ENCODE peak calls at places on chromosomes 2 and 18, in six cellular contexts. One of them, this sample, is unnamed.
A peak's percentile ranks its signal among the peaks of the same experiment; 100 is the strongest.

GRCh38 chr18:35713545-35713944 is 132.0 kb downstream of the GALNT1 start:
- DNase-seq in SK-N-SH: no peak
- DNase-seq in K562: no peak
- DNase-seq in GM12878: no peak
- DNase-seq in HCT116: no peak
- DNase-seq in H1: no peak
- DNase-seq in this sample: no peak

GRCh38 chr2:19580830-19581229 is 222.4 kb upstream of the OSR1 start:
- DNase-seq in HCT116: no peak
- DNase-seq in K562: no peak
- DNase-seq in SK-N-SH: no peak
- DNase-seq in GM12878: no peak
- DNase-seq in H1: no peak
- DNase-seq in this sample: peak; percentile 68

GRCh38 chr2:9336209-9336533 is 87.2 kb downstream of the ITGB1BP1 start:
- DNase-seq in SK-N-SH: peak; percentile 72
- DNase-seq in HCT116: no peak
- DNase-seq in GM12878: peak; percentile 4
- DNase-seq in H1: no peak
- DNase-seq in K562: peak; percentile 25
- DNase-seq in this sample: peak; percentile 93

GRCh38 chr2:48508461-48509124 is 21.4 kb upstream of the STON1 start:
- DNase-seq in HCT116: no peak
- DNase-seq in SK-N-SH: no peak
- DNase-seq in H1: peak; percentile 72
- DNase-seq in GM12878: no peak
- DNase-seq in K562: peak; percentile 39
- DNase-seq in this sample: peak; percentile 75

GRCh38 chr2:158671381-158672245 is 123.5 kb upstream of the DAPL1 start:
- DNase-seq in H1: no peak
- DNase-seq in SK-N-SH: peak; percentile 33
- DNase-seq in GM12878: no peak
- DNase-seq in K562: no peak
- DNase-seq in HCT116: no peak
- DNase-seq in this sample: no peak

GRCh38 chr2:238286551-238286950 is 1.9 kb downstream of the PER2 start:
- DNase-seq in H1: no peak
- DNase-seq in HCT116: no peak
- DNase-seq in K562: no peak
- DNase-seq in SK-N-SH: no peak
- DNase-seq in GM12878: no peak
- DNase-seq in this sample: peak; percentile 48

GRCh38 chr2:38200583-38200982 is 124.6 kb upstream of the CYP1B1 start:
- DNase-seq in K562: no peak
- DNase-seq in SK-N-SH: no peak
- DNase-seq in GM12878: no peak
- DNase-seq in HCT116: no peak
- DNase-seq in H1: no peak
- DNase-seq in this sample: no peak

GRCh38 chr2:223815186-223815883 is 22.0 kb downstream of the AP1S3 start:
- DNase-seq in SK-N-SH: peak; percentile 26
- DNase-seq in GM12878: no peak
- DNase-seq in H1: no peak
- DNase-seq in HCT116: peak; percentile 100
- DNase-seq in K562: no peak
- DNase-seq in this sample: peak; percentile 58

GRCh38 chr2:203155406-203155805 is 83.4 kb upstream of the CYP20A1 start:
- DNase-seq in SK-N-SH: no peak
- DNase-seq in K562: no peak
- DNase-seq in H1: no peak
- DNase-seq in GM12878: no peak
- DNase-seq in HCT116: peak; percentile 3
- DNase-seq in this sample: no peak

GRCh38 chr2:47119001-47119400 is 36.1 kb downstream of the STPG4 start:
- DNase-seq in K562: no peak
- DNase-seq in HCT116: no peak
- DNase-seq in SK-N-SH: no peak
- DNase-seq in H1: no peak
- DNase-seq in GM12878: no peak
- DNase-seq in this sample: no peak

GRCh38 chr2:165305391-165306096 is 66.3 kb downstream of the SCN2A start:
- DNase-seq in H1: no peak
- DNase-seq in SK-N-SH: no peak
- DNase-seq in K562: no peak
- DNase-seq in HCT116: no peak
- DNase-seq in GM12878: no peak
- DNase-seq in this sample: no peak

GRCh38 chr18:23356915-23357421 is 96.1 kb upstream of the RIOK3 start:
- DNase-seq in GM12878: no peak
- DNase-seq in H1: no peak
- DNase-seq in K562: no peak
- DNase-seq in HCT116: no peak
- DNase-seq in SK-N-SH: no peak
- DNase-seq in this sample: peak; percentile 83

GRCh38 chr2:196478588-196478987 is 160.9 kb upstream of the CCDC150 start:
- DNase-seq in GM12878: no peak
- DNase-seq in H1: no peak
- DNase-seq in SK-N-SH: no peak
- DNase-seq in K562: no peak
- DNase-seq in HCT116: no peak
- DNase-seq in this sample: no peak

GRCh38 chr2:126749537-126749936 is 93.6 kb downstream of the GYPC start:
- DNase-seq in H1: no peak
- DNase-seq in K562: no peak
- DNase-seq in GM12878: no peak
- DNase-seq in SK-N-SH: no peak
- DNase-seq in HCT116: no peak
- DNase-seq in this sample: no peak

GRCh38 chr2:22442051-22442450 is 942.9 kb upstream of the KLHL29 start:
- DNase-seq in GM12878: no peak
- DNase-seq in H1: no peak
- DNase-seq in SK-N-SH: peak; percentile 39
- DNase-seq in HCT116: no peak
- DNase-seq in K562: no peak
- DNase-seq in this sample: no peak

GRCh38 chr2:10960606-10961489 is 49.1 kb downstream of the KCNF1 start:
- DNase-seq in K562: no peak
- DNase-seq in GM12878: no peak
- DNase-seq in H1: no peak
- DNase-seq in SK-N-SH: no peak
- DNase-seq in HCT116: no peak
- DNase-seq in this sample: no peak

GRCh38 chr2:43343573-43344304 is 117.3 kb upstream of the ZFP36L2 start:
- DNase-seq in GM12878: no peak
- DNase-seq in K562: no peak
- DNase-seq in H1: no peak
- DNase-seq in HCT116: no peak
- DNase-seq in SK-N-SH: no peak
- DNase-seq in this sample: no peak

GRCh38 chr2:144455979-144456378 is 63.9 kb downstream of the ZEB2 start:
- DNase-seq in SK-N-SH: no peak
- DNase-seq in H1: no peak
- DNase-seq in HCT116: no peak
- DNase-seq in GM12878: no peak
- DNase-seq in K562: no peak
- DNase-seq in this sample: no peak

GRCh38 chr2:5539281-5540211 is 152.6 kb upstream of the SOX11 start:
- DNase-seq in SK-N-SH: no peak
- DNase-seq in K562: no peak
- DNase-seq in GM12878: no peak
- DNase-seq in H1: no peak
- DNase-seq in HCT116: no peak
- DNase-seq in this sample: no peak

GRCh38 chr2:176614930-176615329 is 345.7 kb downstream of the MTX2 start:
- DNase-seq in HCT116: no peak
- DNase-seq in GM12878: no peak
- DNase-seq in SK-N-SH: no peak
- DNase-seq in H1: no peak
- DNase-seq in K562: no peak
- DNase-seq in this sample: no peak

GRCh38 chr2:15647622-15648590 is 56.2 kb downstream of the DDX1 start:
- DNase-seq in HCT116: no peak
- DNase-seq in K562: no peak
- DNase-seq in H1: no peak
- DNase-seq in SK-N-SH: no peak
- DNase-seq in GM12878: no peak
- DNase-seq in this sample: no peak

GRCh38 chr2:15651367-15651727 is 59.7 kb downstream of the DDX1 start:
- DNase-seq in SK-N-SH: no peak
- DNase-seq in HCT116: no peak
- DNase-seq in GM12878: no peak
- DNase-seq in K562: no peak
- DNase-seq in H1: no peak
- DNase-seq in this sample: no peak

GRCh38 chr2:15650616-15651366 is 59.1 kb downstream of the DDX1 start:
- DNase-seq in HCT116: no peak
- DNase-seq in H1: no peak
- DNase-seq in GM12878: no peak
- DNase-seq in SK-N-SH: no peak
- DNase-seq in K562: no peak
- DNase-seq in this sample: no peak

GRCh38 chr2:15648593-15649525 is 57.2 kb downstream of the DDX1 start:
- DNase-seq in SK-N-SH: no peak
- DNase-seq in K562: no peak
- DNase-seq in H1: no peak
- DNase-seq in GM12878: no peak
- DNase-seq in HCT116: no peak
- DNase-seq in this sample: no peak

DNA sequence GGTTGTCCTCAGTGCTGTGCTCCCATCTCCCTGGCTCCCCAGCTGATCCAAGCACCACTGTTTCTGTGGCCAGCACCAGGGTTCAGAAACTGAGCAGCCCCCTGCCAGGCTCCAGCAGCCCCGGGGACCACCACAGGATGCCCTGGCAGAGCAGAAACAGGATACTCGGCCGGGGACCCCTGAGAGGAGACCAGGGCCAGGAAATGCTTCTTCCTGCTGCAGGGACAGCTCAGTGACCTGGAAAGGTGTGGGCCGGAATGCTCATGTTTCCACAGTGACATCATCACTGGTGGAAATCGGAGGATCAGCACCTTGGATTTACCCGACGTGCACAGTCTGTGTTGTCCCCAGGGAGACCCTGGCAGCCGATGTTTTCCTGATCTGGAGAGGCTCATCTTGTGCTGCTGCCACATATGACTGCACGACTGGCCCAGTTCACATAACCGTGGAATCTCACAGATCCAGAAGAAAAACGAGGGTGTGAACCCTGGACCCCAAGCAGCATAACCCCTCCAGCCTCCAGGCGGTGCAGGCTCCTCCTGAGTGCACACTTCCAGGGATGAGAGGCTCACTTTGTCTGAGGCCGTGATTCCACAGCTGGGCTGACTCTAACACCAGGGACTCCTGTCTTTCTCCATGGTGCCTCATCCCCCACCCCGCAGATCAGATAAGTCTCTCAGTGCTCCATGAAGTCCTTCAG is 58.0 kb downstream of the DDX1 start:
- DNase-seq in K562: no peak
- DNase-seq in GM12878: no peak
- DNase-seq in SK-N-SH: no peak
- DNase-seq in HCT116: no peak
- DNase-seq in H1: no peak
- DNase-seq in this sample: no peak
- H3K9ac ChIP-seq in K562: no peak overlapping the region
- H3K9ac ChIP-seq in GM12878: no peak overlapping the region
- H3K9ac ChIP-seq in SK-N-SH: no peak overlapping the region
- H3K9ac ChIP-seq in HCT116: no peak overlapping the region
- H3K9ac ChIP-seq in H1: no peak overlapping the region
- H3K9ac ChIP-seq in this sample: no peak overlapping the region

GRCh38 chr2:151640087-151640486 is 94.2 kb downstream of the NEB start:
- DNase-seq in K562: no peak
- DNase-seq in SK-N-SH: no peak
- DNase-seq in H1: no peak
- DNase-seq in HCT116: no peak
- DNase-seq in GM12878: no peak
- DNase-seq in this sample: no peak

GRCh38 chr2:151632993-151633592 is 101.2 kb downstream of the NEB start:
- DNase-seq in K562: no peak
- DNase-seq in GM12878: no peak
- DNase-seq in H1: no peak
- DNase-seq in SK-N-SH: peak; percentile 10
- DNase-seq in HCT116: peak; percentile 3
- DNase-seq in this sample: peak; percentile 31

GRCh38 chr2:151634726-151635467 is 99.4 kb downstream of the NEB start:
- DNase-seq in K562: no peak
- DNase-seq in HCT116: no peak
- DNase-seq in H1: no peak
- DNase-seq in SK-N-SH: no peak
- DNase-seq in GM12878: no peak
- DNase-seq in this sample: no peak

GRCh38 chr2:151637284-151637781 is 96.9 kb downstream of the NEB start:
- DNase-seq in HCT116: no peak
- DNase-seq in GM12878: peak; percentile 11
- DNase-seq in H1: no peak
- DNase-seq in SK-N-SH: no peak
- DNase-seq in K562: no peak
- DNase-seq in this sample: no peak

GRCh38 chr2:151638188-151638933 is 95.9 kb downstream of the NEB start:
- DNase-seq in SK-N-SH: no peak
- DNase-seq in K562: no peak
- DNase-seq in GM12878: peak; percentile 4
- DNase-seq in HCT116: no peak
- DNase-seq in H1: no peak
- DNase-seq in this sample: peak; percentile 76
- TF ChIP-seq SIN3A in SK-N-SH: no peak
- TF ChIP-seq SIN3A in K562: no peak
- TF ChIP-seq SIN3A in GM12878: no peak
- TF ChIP-seq SIN3A in HCT116: no peak
- TF ChIP-seq SIN3A in H1: no peak
- TF ChIP-seq SIN3A in this sample: no peak

DNA sequence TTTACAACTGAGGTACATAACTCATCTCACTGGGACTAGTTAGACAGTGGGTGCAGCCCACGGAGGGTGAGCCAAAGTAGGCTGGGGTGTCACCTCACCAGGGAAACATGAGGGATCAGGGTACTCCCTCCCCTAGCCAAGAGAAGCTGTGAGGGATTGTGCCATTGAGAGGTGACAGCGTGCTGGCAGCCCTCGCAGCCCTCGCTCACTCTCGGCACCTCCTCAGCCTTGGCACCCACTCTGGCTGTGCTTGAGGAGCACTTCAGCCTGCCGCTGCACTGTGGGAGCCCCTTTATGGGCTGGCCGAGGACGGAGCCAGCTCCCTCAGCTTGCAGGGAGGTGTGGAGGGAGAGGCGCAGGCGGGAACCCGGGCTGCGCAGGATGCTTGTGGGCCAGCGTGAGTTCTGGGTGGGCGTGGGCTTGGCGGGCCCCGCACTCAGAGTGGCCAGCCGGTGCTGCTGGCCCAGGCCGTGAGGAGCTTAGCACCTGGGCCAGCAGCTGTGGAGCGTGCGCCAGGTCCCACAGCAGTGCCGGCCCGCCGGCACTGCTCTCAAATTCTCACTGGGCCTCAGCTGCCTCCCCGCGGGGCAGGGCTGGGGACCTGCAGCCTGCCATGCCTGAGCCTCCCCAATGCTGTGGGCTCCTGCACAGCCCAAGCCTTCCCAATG is 44.5 kb upstream of the FAM110C start:
- DNase-seq in H1: no peak
- DNase-seq in HCT116: no peak
- DNase-seq in K562: no peak
- DNase-seq in SK-N-SH: no peak
- DNase-seq in GM12878: no peak
- DNase-seq in this sample: no peak
- H3K9ac ChIP-seq in H1: no peak overlapping the region
- H3K9ac ChIP-seq in HCT116: no peak overlapping the region
- H3K9ac ChIP-seq in K562: no peak overlapping the region
- H3K9ac ChIP-seq in SK-N-SH: no peak overlapping the region
- H3K9ac ChIP-seq in GM12878: no peak overlapping the region
- H3K9ac ChIP-seq in this sample: no peak overlapping the region

GRCh38 chr2:121088251-121089004 is 196.6 kb downstream of the TFCP2L1 start:
- DNase-seq in GM12878: no peak
- DNase-seq in HCT116: no peak
- DNase-seq in K562: no peak
- DNase-seq in H1: no peak
- DNase-seq in SK-N-SH: no peak
- DNase-seq in this sample: no peak
- TF ChIP-seq SIN3A in GM12878: no peak
- TF ChIP-seq SIN3A in HCT116: no peak
- TF ChIP-seq SIN3A in K562: no peak
- TF ChIP-seq SIN3A in H1: no peak
- TF ChIP-seq SIN3A in SK-N-SH: no peak
- TF ChIP-seq SIN3A in this sample: no peak